ENCODE peak calls at places on chromosomes 5 and 9, in four cellular contexts. F is keratinocyte, I is pancreas, T is RWPE1. Y is an unnamed sample.

GRCh38 chr5:35026941-35027340 is 20.8 kb downstream of the AGXT2 start:
- DNase-seq in F (no peak), I (no peak), T (no peak), Y (no peak)

GRCh38 chr5:138491669-138492551 is 26.6 kb downstream of the EGR1 start:
- DNase-seq in F (no peak), I (peak; percentile 95), T (peak; percentile 94), Y (peak; percentile 92)

GRCh38 chr5:59036274-59036961 is 453.5 kb downstream of the RAB3C start:
- DNase-seq in F (peak; percentile 67), I (no peak), T (peak; percentile 87), Y (no peak)

GRCh38 chr5:118479285-118479684 is 509.1 kb downstream of the DTWD2 start:
- DNase-seq in F (no peak), I (peak; percentile 14), T (no peak), Y (no peak)

GRCh38 chr5:9265391-9266287 is 280.2 kb downstream of the SEMA5A start:
- DNase-seq in F (peak; percentile 7), I (no peak), T (peak; percentile 20), Y (no peak)

GRCh38 chr5:136215812-136216211 is 22.9 kb upstream of the SMIM32 start:
- DNase-seq in F (no peak), I (no peak), T (no peak), Y (no peak)

GRCh38 chr5:137220523-137220927 is 278.6 kb downstream of the SPOCK1 start:
- DNase-seq in F (peak; percentile 57), I (no peak), T (peak; percentile 89), Y (no peak)

GRCh38 chr5:133220851-133221674 is 169.2 kb downstream of the HSPA4 start:
- DNase-seq in F (no peak), I (no peak), T (no peak), Y (no peak)

GRCh38 chr5:81214848-81215247 is 18.3 kb upstream of the CKMT2 start:
- DNase-seq in F (no peak), I (no peak), T (no peak), Y (no peak)

GRCh38 chr9:14372437-14373318 is 58.7 kb upstream of the NFIB start:
- DNase-seq in F (no peak), I (no peak), T (peak; percentile 87), Y (no peak)

GRCh38 chr9:98503867-98504800 is 204.6 kb downstream of the GABBR2 start:
- DNase-seq in F (no peak), I (no peak), T (no peak), Y (no peak)

GRCh38 chr9:135130266-135130976 is 43.0 kb downstream of the OLFM1 start:
- DNase-seq in F (peak; percentile 26), I (no peak), T (peak; percentile 24), Y (no peak)

GRCh38 chr9:110753734-110754231 is 85.2 kb downstream of the MUSK start:
- DNase-seq in F (no peak), I (no peak), T (no peak), Y (no peak)

GRCh38 chr9:136300016-136300415 is 3.9 kb downstream of the CCDC187 start:
- DNase-seq in F (no peak), I (peak; percentile 21), T (no peak), Y (no peak)

GRCh38 chr9:109250311-109250741 is 70.5 kb downstream of the EPB41L4B start:
- DNase-seq in F (no peak), I (peak; percentile 52), T (no peak), Y (no peak)

GRCh38 chr5:151132959-151133358 is 24.6 kb downstream of the ANXA6 start:
- DNase-seq in F (no peak), I (no peak), T (no peak), Y (no peak)

DNA sequence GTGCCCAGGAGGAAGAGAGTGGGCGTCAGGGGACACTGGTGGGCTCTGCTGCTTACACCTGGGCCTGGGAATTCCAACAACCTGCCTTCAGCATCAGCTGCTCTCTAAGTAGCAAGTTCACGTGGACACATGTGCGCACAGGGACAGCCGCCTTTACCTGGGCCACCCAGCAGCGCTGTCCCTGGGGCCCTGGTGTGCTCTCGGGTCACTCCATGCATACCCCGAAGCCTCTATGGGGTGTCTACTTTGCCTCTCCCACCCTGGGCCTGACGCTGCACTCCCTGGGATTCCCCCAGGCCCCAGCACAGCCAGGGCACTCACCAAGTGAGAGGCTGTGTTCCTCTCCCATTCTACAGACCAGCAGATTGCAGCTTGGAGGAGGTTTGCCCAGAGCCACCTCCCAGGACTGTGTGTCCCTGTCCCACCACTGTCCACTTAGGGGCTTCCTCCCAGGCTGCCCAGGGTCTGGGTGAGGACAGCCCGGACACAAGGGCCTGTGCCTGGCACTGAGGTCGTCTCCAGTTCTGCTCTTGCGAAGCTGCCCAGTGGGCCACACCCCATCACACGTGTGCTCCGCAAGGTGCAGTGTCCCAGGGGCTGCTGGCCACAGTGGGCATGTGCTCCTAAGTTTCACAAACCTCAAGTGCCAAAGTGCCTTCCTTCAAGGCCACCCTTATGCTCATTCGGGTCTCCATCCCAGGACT is 5.9 kb downstream of the NINJ1 start:
- DNase-seq in F (no peak), I (peak; percentile 8), T (no peak), Y (no peak)
- H3K27ac ChIP-seq in F (no peak overlapping the region), I (no peak overlapping the region), T (peak overlapping the region; percentile 94), Y (peak overlapping the region; percentile 6)

GRCh38 chr9:81312346-81312745 is 377.0 kb downstream of the TLE1 start:
- DNase-seq in F (no peak), I (no peak), T (peak; percentile 49), Y (no peak)
- TF ChIP-seq CTCF in F (no peak), I (no peak), T (peak; percentile 22), Y (no peak)

GRCh38 chr9:94656976-94657375 is 17.7 kb upstream of the FBP1 start:
- DNase-seq in F (no peak), I (no peak), T (no peak), Y (no peak)
- H3K27ac ChIP-seq in F (no peak overlapping the region), I (no peak overlapping the region), T (no peak overlapping the region), Y (no peak overlapping the region)

DNA sequence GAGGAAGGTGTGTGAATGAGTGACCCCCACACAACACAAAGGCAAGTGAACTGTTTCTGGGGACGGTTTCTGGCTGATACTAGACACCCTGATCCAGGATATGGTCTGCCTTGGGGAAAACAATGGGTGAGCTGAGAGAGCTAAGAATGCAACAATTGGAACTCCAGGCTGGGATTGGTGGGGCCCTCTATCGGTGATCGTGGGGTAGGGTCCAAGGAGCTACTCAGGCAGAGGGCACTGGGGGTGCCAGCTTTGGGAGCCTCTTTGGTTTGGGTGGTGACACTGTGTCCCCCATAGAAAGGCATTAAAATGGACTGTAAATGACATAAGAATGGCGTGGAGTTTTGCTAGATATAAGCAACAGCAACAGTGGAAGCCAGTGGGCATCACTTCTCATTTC is 439.1 kb downstream of the DMAC1 start:
- DNase-seq in F (no peak), I (no peak), T (no peak), Y (no peak)
- TF ChIP-seq CTCF in F (peak; percentile 26), I (no peak), T (no peak), Y (no peak)

Y was measured in dorsolateral prefrontal cortex.